ENCODE peak calls at places on chromosomes 16 and 17, in eight cellular contexts. W, V, B, U, A, Q, K and C are unnamed samples.

GRCh38 chr17:32927724-32928526 is at the start of gene TMEM98:
- DNase-seq in W (no peak), V (peak; percentile 65), B (peak; percentile 12), U (no peak), A (peak; percentile 54), Q (no peak), K (peak; percentile 49), C (no peak)

GRCh38 chr17:63246344-63246743 is 199.8 kb downstream of the CYB561 start:
- DNase-seq in W (no peak), V (no peak), B (peak; percentile 52), U (no peak), A (no peak), Q (no peak), K (no peak), C (no peak)

GRCh38 chr16:24045641-24046040 is 209.9 kb downstream of the PRKCB start:
- DNase-seq in W (no peak), V (peak; percentile 93), B (no peak), U (no peak), A (no peak), Q (no peak), K (no peak), C (no peak)

GRCh38 chr17:42399948-42400843 is 12.0 kb upstream of the STAT3 start:
- DNase-seq in W (no peak), V (peak; percentile 53), B (no peak), U (no peak), A (no peak), Q (no peak), K (peak; percentile 49), C (no peak)

GRCh38 chr16:3223913-3224515 is 10.9 kb downstream of the ZNF200 start:
- DNase-seq in W (no peak), V (peak; percentile 19), B (no peak), U (no peak), A (no peak), Q (no peak), K (no peak), C (no peak)

GRCh38 chr16:66478733-66479511 is 51.8 kb downstream of the BEAN1 start:
- DNase-seq in W (peak; percentile 69), V (peak; percentile 88), B (peak; percentile 40), U (peak; percentile 85), A (peak; percentile 84), Q (peak; percentile 68), K (peak; percentile 85), C (peak; percentile 78)

GRCh38 chr16:21590791-21591190 is 8.6 kb upstream of the METTL9 start:
- DNase-seq in W (no peak), V (no peak), B (no peak), U (no peak), A (no peak), Q (no peak), K (no peak), C (no peak)

GRCh38 chr17:66805567-66805966 is 29.4 kb upstream of the CACNG5 start:
- DNase-seq in W (no peak), V (no peak), B (no peak), U (no peak), A (no peak), Q (no peak), K (no peak), C (no peak)

GRCh38 chr17:45261577-45262515 is at the start of gene SPATA32:
- DNase-seq in W (no peak), V (peak; percentile 88), B (peak; percentile 29), U (peak; percentile 76), A (peak; percentile 72), Q (peak; percentile 51), K (peak; percentile 69), C (peak; percentile 74)

GRCh38 chr16:4877298-4877685 is 30.0 kb downstream of the UBN1 start:
- DNase-seq in W (no peak), V (no peak), B (no peak), U (no peak), A (no peak), Q (no peak), K (no peak), C (no peak)

GRCh38 chr17:4986403-4986802 is 1.1 kb downstream of the CAMTA2 start:
- DNase-seq in W (no peak), V (peak; percentile 18), B (no peak), U (no peak), A (peak; percentile 37), Q (no peak), K (no peak), C (no peak)

GRCh38 chr16:87945351-87946042 is 5.7 kb upstream of the BANP start:
- DNase-seq in W (peak; percentile 51), V (peak; percentile 85), B (peak; percentile 83), U (peak; percentile 74), A (peak; percentile 80), Q (peak; percentile 83), K (no peak), C (peak; percentile 91)

GRCh38 chr16:87582221-87582965 is 19.9 kb upstream of the JPH3 start:
- DNase-seq in W (peak; percentile 57), V (peak; percentile 44), B (peak; percentile 75), U (peak; percentile 73), A (peak; percentile 21), Q (no peak), K (no peak), C (peak; percentile 93)

GRCh38 chr17:6435968-6436367 is 1.0 kb upstream of the AIPL1 start:
- DNase-seq in W (no peak), V (peak; percentile 92), B (peak; percentile 61), U (peak; percentile 73), A (peak; percentile 69), Q (peak; percentile 53), K (peak; percentile 67), C (peak; percentile 48)

DNA sequence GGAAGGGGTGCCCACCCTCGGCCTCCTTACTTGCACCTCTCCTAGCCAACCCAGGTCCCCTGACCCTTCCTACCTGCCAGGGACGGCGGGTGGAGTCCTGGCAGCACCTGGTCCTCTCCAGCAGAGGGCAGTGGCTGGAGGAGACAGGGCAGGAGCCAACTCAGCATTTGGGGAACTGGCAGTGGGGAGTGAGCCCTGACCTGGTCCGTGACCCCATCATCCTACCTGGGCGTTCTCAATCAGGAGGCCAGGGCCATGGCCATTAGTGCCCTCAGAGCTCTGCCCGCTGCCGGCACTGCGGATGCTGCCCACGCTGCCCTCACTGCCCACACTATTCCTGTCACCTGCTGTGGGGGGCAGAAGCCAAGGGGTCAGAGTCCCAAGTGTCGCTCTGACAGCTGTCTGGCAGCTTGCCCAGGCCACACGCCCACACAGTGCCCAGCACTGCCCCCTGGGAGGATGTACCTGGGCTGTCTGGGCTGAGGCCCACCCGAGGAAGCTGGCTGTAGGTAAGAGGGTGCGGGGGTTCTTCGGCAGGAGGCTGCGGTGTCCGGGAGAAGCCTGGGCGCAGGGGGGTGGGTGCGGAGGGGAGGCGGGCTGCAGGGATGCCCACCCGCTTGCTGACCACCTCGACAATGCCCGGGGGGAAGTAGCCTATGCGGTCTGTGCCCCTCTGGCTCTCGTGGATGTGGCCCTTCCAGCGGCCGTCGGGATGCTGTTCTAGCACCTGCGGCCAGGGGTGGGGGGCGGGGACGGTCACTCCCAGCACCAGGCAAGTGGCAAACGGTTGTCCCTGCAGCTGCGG is 10.8 kb downstream of the CASKIN2 start:
- DNase-seq in W (no peak), V (peak; percentile 81), B (no peak), U (no peak), A (peak; percentile 61), Q (no peak), K (peak; percentile 88), C (no peak)
- TF ChIP-seq CTCF in W (peak; percentile 61), V (peak; percentile 68), B (peak; percentile 36), U (peak; percentile 52), A (peak; percentile 68), Q (no peak), K (peak; percentile 67), C (peak; percentile 47)

GRCh38 chr17:48406936-48407567 is 23.0 kb downstream of the SKAP1 start:
- DNase-seq in W (no peak), V (no peak), B (no peak), U (no peak), A (no peak), Q (no peak), K (no peak), C (no peak)

GRCh38 chr17:48412841-48413240 is 17.2 kb downstream of the SKAP1 start:
- DNase-seq in W (no peak), V (no peak), B (no peak), U (no peak), A (no peak), Q (no peak), K (no peak), C (no peak)

GRCh38 chr17:48413613-48414405 is 16.2 kb downstream of the SKAP1 start:
- DNase-seq in W (no peak), V (no peak), B (no peak), U (no peak), A (no peak), Q (no peak), K (no peak), C (no peak)

GRCh38 chr17:48409607-48410006 is 20.4 kb downstream of the SKAP1 start:
- DNase-seq in W (no peak), V (no peak), B (no peak), U (no peak), A (no peak), Q (no peak), K (no peak), C (no peak)
- H3K27me3 ChIP-seq in W (peaks cover 53% of the 10 kb centered on the region), V (no peaks in the 10 kb centered on the region), B (peaks cover 34% of the 10 kb centered on the region), U (no peaks in the 10 kb centered on the region), A (peaks cover 32% of the 10 kb centered on the region), Q (no peaks in the 10 kb centered on the region), K (peaks cover 9% of the 10 kb centered on the region), C (peaks cover 62% of the 10 kb centered on the region)

GRCh38 chr17:350706-351435 is 1.7 kb downstream of the RPH3AL start:
- DNase-seq in W (peak; percentile 82), V (peak; percentile 38), B (no peak), U (peak; percentile 92), A (peak; percentile 90), Q (no peak), K (peak; percentile 95), C (peak; percentile 83)
- H3K4me1 ChIP-seq in W (peaks cover 55% of the 10 kb centered on the region), V (no peaks in the 10 kb centered on the region), B (peaks cover 2% of the 10 kb centered on the region), U (peaks cover 13% of the 10 kb centered on the region), A (peaks cover 65% of the 10 kb centered on the region), Q (peaks cover 3% of the 10 kb centered on the region), K (peaks cover 55% of the 10 kb centered on the region), C (no peaks in the 10 kb centered on the region)

GRCh38 chr17:35025541-35025940 is 38.0 kb downstream of the RFFL start:
- DNase-seq in W (no peak), V (no peak), B (no peak), U (no peak), A (no peak), Q (no peak), K (no peak), C (no peak)

GRCh38 chr17:35019386-35020179 is 39.3 kb downstream of the LIG3 start:
- DNase-seq in W (no peak), V (no peak), B (no peak), U (no peak), A (no peak), Q (no peak), K (no peak), C (no peak)

GRCh38 chr17:35023538-35023937 is 40.0 kb downstream of the RFFL start:
- DNase-seq in W (no peak), V (no peak), B (no peak), U (no peak), A (no peak), Q (peak; percentile 33), K (no peak), C (no peak)

GRCh38 chr17:35021520-35022380 is 41.4 kb downstream of the LIG3 start:
- DNase-seq in W (no peak), V (no peak), B (no peak), U (no peak), A (no peak), Q (no peak), K (no peak), C (no peak)

DNA sequence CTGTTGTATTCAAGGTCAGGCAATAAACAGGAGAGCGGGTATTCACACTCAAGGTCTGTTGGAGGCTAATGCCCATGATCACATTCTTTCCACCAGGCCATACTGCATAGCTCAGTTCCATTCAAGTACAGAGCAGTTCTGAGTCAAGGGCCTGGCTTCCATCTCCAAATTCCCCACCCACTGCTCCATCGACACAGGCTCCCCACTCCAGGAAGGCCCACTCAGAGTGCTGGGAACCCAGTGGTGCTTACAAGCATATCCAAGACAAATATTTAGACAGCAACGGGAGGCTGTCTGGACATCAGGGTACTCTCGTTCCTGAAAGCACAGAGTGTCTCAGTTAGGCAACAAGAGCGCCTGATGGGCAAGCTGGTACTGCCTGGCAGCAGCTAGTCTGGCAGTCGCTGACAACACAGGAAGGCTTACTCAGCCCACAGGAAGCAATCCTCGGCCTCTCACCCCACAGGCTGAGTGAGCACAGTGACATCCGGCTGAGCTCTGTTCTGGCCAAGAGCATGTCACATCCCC is 40.9 kb downstream of the RFFL start:
- DNase-seq in W (no peak), V (no peak), B (peak; percentile 87), U (peak; percentile 79), A (peak; percentile 59), Q (peak; percentile 83), K (peak; percentile 77), C (peak; percentile 92)
- TF ChIP-seq CTCF in W (no peak), V (no peak), B (peak; percentile 50), U (no peak), A (peak; percentile 44), Q (no peak), K (no peak), C (peak; percentile 65)